ENCODE peak calls at places on chromosomes 12 and 14, in eight cellular contexts. F is fibroblast of lung; K is Caco-2; N is CD4-positive, alpha-beta memory T cell; H is GDM1; D is ELF-1; J is endodermal cell; B is T-helper 2 cell. V is an unnamed sample.

GRCh38 chr14:68557648-68558047 is 235.2 kb downstream of the ZFP36L1 start:
- DNase-seq in F (no peak), K (no peak), N (no peak), H (no peak), D (no peak), J (no peak), B (no peak), V (no peak)

GRCh38 chr12:27922591-27923139 is 49.9 kb downstream of the PTHLH start:
- DNase-seq in F (peak), K (no peak), N (no peak), H (no peak), D (no peak), J (no peak), B (no peak), V (no peak)

GRCh38 chr12:116591608-116592115 is 32.5 kb downstream of the MAP1LC3B2 start:
- DNase-seq in F (peak), K (no peak), N (no peak), H (no peak), D (peak), J (no peak), B (no peak), V (no peak)

GRCh38 chr12:100611031-100611430 is 37.5 kb downstream of the GAS2L3 start:
- DNase-seq in F (no peak), K (no peak), N (no peak), H (no peak), D (no peak), J (no peak), B (no peak), V (no peak)

GRCh38 chr12:41486718-41487117 is 298.6 kb downstream of the PDZRN4 start:
- DNase-seq in F (no peak), K (no peak), N (no peak), H (no peak), D (peak), J (peak), B (no peak), V (no peak)

GRCh38 chr12:109631236-109632150 is 57.9 kb downstream of the MVK start:
- DNase-seq in F (no peak), K (no peak), N (no peak), H (no peak), D (no peak), J (no peak), B (no peak), V (no peak)

GRCh38 chr12:57107456-57107855 is 3.7 kb downstream of the STAT6 start:
- DNase-seq in F (no peak), K (no peak), N (no peak), H (no peak), D (no peak), J (no peak), B (no peak), V (no peak)

GRCh38 chr14:36944307-36945010 is 227.9 kb downstream of the SLC25A21 start:
- DNase-seq in F (peak), K (no peak), N (no peak), H (no peak), D (no peak), J (no peak), B (no peak), V (no peak)

GRCh38 chr14:69693145-69693544 is 73.8 kb upstream of the SRSF5 start:
- DNase-seq in F (peak), K (no peak), N (no peak), H (no peak), D (no peak), J (peak), B (no peak), V (no peak)

GRCh38 chr14:50311337-50311973 is 574 bp downstream of the L2HGDH start:
- DNase-seq in F (peak), K (no peak), N (no peak), H (no peak), D (no peak), J (no peak), B (no peak), V (no peak)

GRCh38 chr14:90815817-90816662 is at the start of gene TTC7B:
- DNase-seq in F (peak), K (no peak), N (no peak), H (no peak), D (no peak), J (peak), B (no peak), V (peak)

GRCh38 chr12:68240079-68240478 is 13.3 kb downstream of the IL22 start:
- DNase-seq in F (peak), K (no peak), N (no peak), H (no peak), D (no peak), J (no peak), B (no peak), V (peak)

GRCh38 chr12:124463341-124463861 is 104.0 kb downstream of the NCOR2 start:
- DNase-seq in F (no peak), K (no peak), N (no peak), H (no peak), D (peak), J (no peak), B (no peak), V (no peak)

GRCh38 chr12:24012528-24012927 is 63.1 kb upstream of the SOX5 start:
- DNase-seq in F (peak), K (no peak), N (no peak), H (no peak), D (no peak), J (no peak), B (no peak), V (no peak)

GRCh38 chr12:28882444-28882843 is 266.6 kb upstream of the FAR2 start:
- DNase-seq in F (peak), K (no peak), N (no peak), H (no peak), D (no peak), J (no peak), B (no peak), V (no peak)

GRCh38 chr14:68199465-68200145 is 380.0 kb downstream of the RAD51B start:
- DNase-seq in F (no peak), K (no peak), N (no peak), H (no peak), D (peak), J (peak), B (no peak), V (no peak)

GRCh38 chr12:111636209-111636928 is 37.3 kb upstream of the ATXN2 start:
- DNase-seq in F (peak), K (peak), N (no peak), H (no peak), D (peak), J (peak), B (no peak), V (no peak)

GRCh38 chr14:105026789-105027563 is 6.1 kb upstream of the CDCA4 start:
- DNase-seq in F (peak), K (no peak), N (no peak), H (no peak), D (no peak), J (no peak), B (no peak), V (no peak)

GRCh38 chr12:31594681-31595080 is 3.7 kb upstream of the DENND5B start:
- DNase-seq in F (no peak), K (no peak), N (no peak), H (no peak), D (peak), J (no peak), B (no peak), V (no peak)

GRCh38 chr12:6182279-6182898 is 17.8 kb upstream of the CD9 start:
- DNase-seq in F (peak), K (peak), N (no peak), H (peak), D (peak), J (peak), B (no peak), V (no peak)

GRCh38 chr12:95951515-95951914 is 8.4 kb downstream of the AMDHD1 start:
- DNase-seq in F (no peak), K (no peak), N (no peak), H (no peak), D (no peak), J (no peak), B (no peak), V (no peak)

GRCh38 chr14:103629503-103630121 is 601 bp downstream of the KLC1 start:
- DNase-seq in F (no peak), K (no peak), N (peak), H (no peak), D (peak), J (peak), B (peak), V (peak)

GRCh38 chr14:98192946-98193345 is 1079.1 kb downstream of the BCL11B start:
- DNase-seq in F (no peak), K (no peak), N (no peak), H (no peak), D (no peak), J (no peak), B (no peak), V (no peak)

GRCh38 chr14:103492572-103492971 is 30.1 kb downstream of the CKB start:
- DNase-seq in F (no peak), K (no peak), N (no peak), H (no peak), D (no peak), J (no peak), B (no peak), V (no peak)

GRCh38 chr12:49024543-49024942 is 6.0 kb upstream of the PRKAG1 start:
- DNase-seq in F (no peak), K (no peak), N (no peak), H (no peak), D (no peak), J (no peak), B (no peak), V (no peak)

GRCh38 chr14:98244966-98245569 is 1026.9 kb downstream of the BCL11B start:
- DNase-seq in F (no peak), K (no peak), N (no peak), H (no peak), D (no peak), J (no peak), B (no peak), V (no peak)

GRCh38 chr12:63940295-63940997 is 95.9 kb downstream of the SRGAP1 start:
- DNase-seq in F (no peak), K (no peak), N (no peak), H (no peak), D (no peak), J (no peak), B (no peak), V (no peak)

V was measured in stimulated activated effector memory CD8-positive, alpha-beta T cell treated with anti-CD3 and anti-CD28 coated beads, Interleukin-12 subunit alpha, Interleukin-12 subunit beta, amount 100 ng/mL, for 72 hours.